ENCODE peak calls at places on chromosome 14, in six cellular contexts. G, Q, T, R, P and W are unnamed samples.

GRCh38 chr14:77043177-77043983 is 14.9 kb upstream of the IRF2BPL start:
- DNase-seq in R (no peak), G (no peak), P (peak), T (no peak), Q (no peak), W (peak)

GRCh38 chr14:77133718-77134338 is 7.8 kb downstream of the ZDHHC22 start:
- DNase-seq in P (peak), T (peak), G (peak), Q (peak), R (peak), W (peak)

GRCh38 chr14:101521306-101521935 is 39.9 kb upstream of the DIO3 start:
- DNase-seq in R (no peak), P (no peak), Q (no peak), T (no peak), G (no peak), W (no peak)

GRCh38 chr14:97513891-97514290 is 716.7 kb downstream of the VRK1 start:
- DNase-seq in G (no peak), P (no peak), R (no peak), Q (no peak), T (no peak), W (no peak)

GRCh38 chr14:101556131-101556530 is 5.2 kb upstream of the DIO3 start:
- DNase-seq in R (no peak), P (no peak), G (no peak), Q (no peak), T (no peak), W (no peak)

GRCh38 chr14:29584992-29585391 is 342.7 kb downstream of the PRKD1 start:
- DNase-seq in P (peak), G (peak), Q (peak), T (no peak), R (peak), W (peak)

GRCh38 chr14:60753264-60754126 is 18.9 kb downstream of the MNAT1 start:
- DNase-seq in T (no peak), G (no peak), Q (no peak), R (no peak), P (no peak), W (peak)

GRCh38 chr14:101031721-101032120 is 128.2 kb upstream of the RTL1 start:
- DNase-seq in Q (no peak), G (no peak), P (no peak), T (no peak), R (no peak), W (no peak)

GRCh38 chr14:29042546-29042945 is 276.0 kb downstream of the FOXG1 start:
- DNase-seq in G (no peak), Q (no peak), P (no peak), T (no peak), R (no peak), W (peak)

GRCh38 chr14:72946491-72946890 is 20.2 kb downstream of the DCAF4 start:
- DNase-seq in G (no peak), Q (no peak), T (no peak), R (no peak), P (peak), W (peak)

GRCh38 chr14:69921052-69921451 is 41.8 kb downstream of the SMOC1 start:
- DNase-seq in R (no peak), P (peak), G (no peak), T (no peak), Q (no peak), W (peak)

GRCh38 chr14:79101388-79101787 is 931.2 kb downstream of the NRXN3 start:
- DNase-seq in Q (no peak), P (no peak), R (no peak), T (no peak), G (no peak), W (no peak)

GRCh38 chr14:37592288-37593274 is 2.5 kb downstream of the FOXA1 start:
- DNase-seq in G (peak), T (no peak), R (no peak), P (peak), Q (peak), W (no peak)

GRCh38 chr14:88229428-88229827 is 93.6 kb downstream of the KCNK10 start:
- DNase-seq in G (no peak), Q (no peak), T (no peak), P (no peak), R (no peak), W (no peak)

GRCh38 chr14:100841445-100842403 is 15.8 kb downstream of the MEG3 start:
- DNase-seq in P (no peak), T (no peak), G (no peak), Q (no peak), R (no peak), W (no peak)

GRCh38 chr14:74913986-74914573 is 9.0 kb downstream of the RPS6KL1 start:
- DNase-seq in T (no peak), R (peak), G (peak), P (peak), Q (peak), W (peak)

GRCh38 chr14:68144051-68144681 is 324.6 kb downstream of the RAD51B start:
- DNase-seq in T (no peak), P (no peak), R (no peak), G (no peak), Q (no peak), W (peak)

GRCh38 chr14:58572092-58572853 is 65.5 kb upstream of the DACT1 start:
- DNase-seq in G (no peak), Q (no peak), P (peak), R (peak), T (no peak), W (peak)

GRCh38 chr14:70032447-70032846 is 153.2 kb downstream of the SMOC1 start:
- DNase-seq in Q (no peak), R (peak), P (no peak), T (peak), G (peak), W (no peak)

GRCh38 chr14:44099752-44100462 is 407.2 kb downstream of the FSCB start:
- DNase-seq in Q (no peak), R (no peak), G (no peak), P (no peak), T (no peak), W (no peak)
- H2BK15ac ChIP-seq in Q (no peak), R (no peak), G (no peak), P (no peak), T (no peak), W (no peak)

GRCh38 chr14:95555053-95555452 is 20.2 kb downstream of the GLRX5 start:
- DNase-seq in T (no peak), R (no peak), P (no peak), G (no peak), Q (no peak), W (no peak)

GRCh38 chr14:95549656-95550585 is 15.1 kb downstream of the GLRX5 start:
- DNase-seq in P (no peak), G (no peak), Q (no peak), T (no peak), R (peak), W (no peak)

GRCh38 chr14:95548328-95548929 is 13.6 kb downstream of the GLRX5 start:
- DNase-seq in P (no peak), R (no peak), G (no peak), Q (no peak), T (no peak), W (no peak)

GRCh38 chr14:95553141-95553540 is 18.3 kb downstream of the GLRX5 start:
- DNase-seq in G (no peak), T (no peak), P (no peak), Q (no peak), R (no peak), W (no peak)

DNA sequence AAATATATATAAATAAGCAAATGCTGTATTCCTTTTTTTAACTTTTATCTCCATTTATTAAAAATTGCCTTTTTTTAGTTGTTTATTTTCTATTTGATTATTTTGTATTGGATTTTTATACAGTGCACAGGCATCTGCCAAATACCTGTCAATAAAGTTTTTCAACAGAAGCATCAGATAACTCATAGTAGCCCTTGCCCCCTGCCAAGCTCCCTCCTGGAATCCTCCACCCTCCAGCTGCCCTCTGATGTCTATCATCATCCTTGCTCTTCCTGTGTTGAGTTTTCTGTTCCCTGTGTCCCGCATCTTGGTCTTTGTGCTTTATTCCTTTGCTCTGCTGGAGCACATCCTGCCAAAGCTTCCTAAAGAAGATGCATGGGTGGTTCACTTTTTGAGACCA is 16.6 kb downstream of the GLRX5 start:
- DNase-seq in T (no peak), R (no peak), P (no peak), G (no peak), Q (no peak), W (no peak)
- H2BK15ac ChIP-seq in T (no peak), R (no peak), P (no peak), G (no peak), Q (no peak), W (no peak)

GRCh38 chr14:34580381-34580780 is 40.9 kb upstream of the EAPP start:
- DNase-seq in Q (no peak), R (no peak), P (no peak), G (no peak), T (no peak), W (no peak)

GRCh38 chr14:34583525-34583924 is 44.0 kb upstream of the EAPP start:
- DNase-seq in Q (no peak), G (no peak), T (no peak), P (no peak), R (no peak), W (no peak)

GRCh38 chr14:34582117-34582680 is 42.7 kb upstream of the EAPP start:
- DNase-seq in T (no peak), G (no peak), Q (no peak), P (no peak), R (no peak), W (no peak)
- H2BK15ac ChIP-seq in T (no peak), G (no peak), Q (no peak), P (no peak), R (no peak), W (no peak)

DNA sequence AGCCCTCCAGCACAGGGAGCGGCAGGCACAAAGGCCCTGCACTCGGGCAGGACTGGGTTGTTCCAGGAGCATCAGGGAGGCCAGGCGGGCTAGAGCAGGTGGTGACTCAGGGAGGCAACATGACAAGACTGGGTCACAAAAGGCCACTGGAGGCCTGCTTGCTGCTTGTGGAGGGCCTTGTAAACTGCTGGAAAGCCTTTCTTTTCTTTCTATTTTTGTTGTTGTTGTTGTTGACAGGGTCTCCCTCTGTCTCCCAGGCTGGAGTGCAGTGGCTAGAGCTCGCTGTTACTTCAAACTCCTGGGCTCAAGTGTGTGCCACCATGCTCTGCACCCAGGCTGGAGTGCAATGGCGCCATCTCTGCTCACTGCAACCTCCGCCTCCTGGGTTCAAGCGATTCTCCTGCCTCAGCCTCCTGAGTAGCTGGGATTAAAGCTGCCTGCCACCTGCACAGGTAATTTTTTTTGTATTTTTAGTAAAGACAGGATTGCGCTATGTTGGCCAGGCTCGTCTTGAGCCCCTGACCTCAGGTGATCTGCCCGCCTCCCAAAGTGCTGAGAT is 11.8 kb upstream of the RCOR1 start:
- DNase-seq in P (peak), T (no peak), R (no peak), Q (no peak), G (no peak), W (no peak)
- H2BK15ac ChIP-seq in P (peak), T (no peak), R (no peak), Q (no peak), G (no peak), W (peak)

GRCh38 chr14:52002542-52002941 is 13.2 kb downstream of the RTRAF start:
- DNase-seq in R (no peak), G (no peak), P (no peak), Q (no peak), T (no peak), W (no peak)
- H2BK15ac ChIP-seq in R (no peak), G (no peak), P (no peak), Q (no peak), T (no peak), W (no peak)

GRCh38 chr14:93744176-93744575 is 44.1 kb downstream of the PRIMA1 start:
- DNase-seq in T (no peak), Q (no peak), P (no peak), G (no peak), R (no peak), W (no peak)

GRCh38 chr14:93744876-93745275 is 43.4 kb downstream of the PRIMA1 start:
- DNase-seq in R (no peak), T (no peak), Q (no peak), G (no peak), P (no peak), W (no peak)

GRCh38 chr14:93747102-93747501 is 41.2 kb downstream of the PRIMA1 start:
- DNase-seq in G (no peak), P (no peak), R (no peak), Q (no peak), T (no peak), W (no peak)

GRCh38 chr14:93747560-93747959 is 40.7 kb downstream of the PRIMA1 start:
- DNase-seq in Q (no peak), R (no peak), G (no peak), P (no peak), T (no peak), W (no peak)

GRCh38 chr14:93745603-93746273 is 42.5 kb downstream of the PRIMA1 start:
- DNase-seq in Q (no peak), G (no peak), R (peak), P (no peak), T (no peak), W (no peak)
- H2BK15ac ChIP-seq in Q (peak), G (no peak), R (no peak), P (no peak), T (peak), W (no peak)